ENCODE peak calls at places on chromosomes 1 and 21, in five cellular contexts. One of them, this sample, is unnamed.

GRCh38 chr1:29698033-29698432 is 461.7 kb downstream of the PTPRU start:
- DNase-seq in heart left ventricle: no peak
- DNase-seq in breast epithelium: no peak
- DNase-seq in H1: no peak
- DNase-seq in upper lobe of left lung: no peak
- DNase-seq in this sample: no peak

GRCh38 chr1:42674214-42674613 is 8.0 kb upstream of the YBX1 start:
- DNase-seq in heart left ventricle: no peak
- DNase-seq in breast epithelium: no peak
- DNase-seq in H1: no peak
- DNase-seq in upper lobe of left lung: no peak
- DNase-seq in this sample: no peak

GRCh38 chr1:245051349-245052221 is 103.2 kb upstream of the KIF26B start:
- DNase-seq in heart left ventricle: peak; percentile 63
- DNase-seq in breast epithelium: no peak
- DNase-seq in H1: no peak
- DNase-seq in upper lobe of left lung: no peak
- DNase-seq in this sample: no peak

GRCh38 chr1:225482489-225482950 is 54.7 kb upstream of the LBR start:
- DNase-seq in heart left ventricle: no peak
- DNase-seq in breast epithelium: no peak
- DNase-seq in H1: no peak
- DNase-seq in upper lobe of left lung: no peak
- DNase-seq in this sample: no peak

GRCh38 chr1:212701910-212702309 is 2.3 kb upstream of the BATF3 start:
- DNase-seq in heart left ventricle: no peak
- DNase-seq in breast epithelium: no peak
- DNase-seq in H1: no peak
- DNase-seq in upper lobe of left lung: no peak
- DNase-seq in this sample: no peak

GRCh38 chr1:221169447-221169889 is 290.2 kb downstream of the HLX start:
- DNase-seq in heart left ventricle: no peak
- DNase-seq in breast epithelium: no peak
- DNase-seq in H1: peak; percentile 15
- DNase-seq in upper lobe of left lung: no peak
- DNase-seq in this sample: no peak

GRCh38 chr1:225942574-225942973 is 1.6 kb upstream of the LEFTY2 start:
- DNase-seq in heart left ventricle: no peak
- DNase-seq in breast epithelium: no peak
- DNase-seq in H1: no peak
- DNase-seq in upper lobe of left lung: no peak
- DNase-seq in this sample: no peak

GRCh38 chr1:184075040-184076029 is 23.8 kb downstream of the TSEN15 start:
- DNase-seq in heart left ventricle: no peak
- DNase-seq in breast epithelium: no peak
- DNase-seq in H1: no peak
- DNase-seq in upper lobe of left lung: no peak
- DNase-seq in this sample: no peak

GRCh38 chr21:43992121-43992520 is 20.0 kb upstream of the TRAPPC10 start:
- DNase-seq in heart left ventricle: no peak
- DNase-seq in breast epithelium: no peak
- DNase-seq in H1: no peak
- DNase-seq in upper lobe of left lung: peak; percentile 48
- DNase-seq in this sample: no peak

GRCh38 chr1:110196917-110197782 is 13.0 kb upstream of the KCNC4 start:
- DNase-seq in heart left ventricle: no peak
- DNase-seq in breast epithelium: no peak
- DNase-seq in H1: no peak
- DNase-seq in upper lobe of left lung: no peak
- DNase-seq in this sample: peak; percentile 94

GRCh38 chr1:29426701-29427279 is 190.5 kb downstream of the PTPRU start:
- DNase-seq in heart left ventricle: peak; percentile 72
- DNase-seq in breast epithelium: no peak
- DNase-seq in H1: no peak
- DNase-seq in upper lobe of left lung: no peak
- DNase-seq in this sample: no peak

GRCh38 chr1:110161165-110161564 is 10.9 kb downstream of the SLC6A17 start:
- DNase-seq in heart left ventricle: no peak
- DNase-seq in breast epithelium: no peak
- DNase-seq in H1: no peak
- DNase-seq in upper lobe of left lung: no peak
- DNase-seq in this sample: no peak

GRCh38 chr1:13809461-13810159 is 109.6 kb downstream of the PRDM2 start:
- DNase-seq in heart left ventricle: no peak
- DNase-seq in breast epithelium: no peak
- DNase-seq in H1: no peak
- DNase-seq in upper lobe of left lung: no peak
- DNase-seq in this sample: no peak

GRCh38 chr1:199041173-199041914 is 402.5 kb downstream of the PTPRC start:
- DNase-seq in heart left ventricle: no peak
- DNase-seq in breast epithelium: no peak
- DNase-seq in H1: no peak
- DNase-seq in upper lobe of left lung: no peak
- DNase-seq in this sample: peak; percentile 5

GRCh38 chr1:54137532-54138061 is 15.2 kb downstream of the CDCP2 start:
- DNase-seq in heart left ventricle: no peak
- DNase-seq in breast epithelium: no peak
- DNase-seq in H1: no peak
- DNase-seq in upper lobe of left lung: no peak
- DNase-seq in this sample: no peak

GRCh38 chr1:54604572-54605370 is 18.6 kb downstream of the FAM151A start:
- DNase-seq in heart left ventricle: no peak
- DNase-seq in breast epithelium: no peak
- DNase-seq in H1: no peak
- DNase-seq in upper lobe of left lung: no peak
- DNase-seq in this sample: no peak

GRCh38 chr1:56357931-56358783 is 221.2 kb downstream of the PLPP3 start:
- DNase-seq in heart left ventricle: no peak
- DNase-seq in breast epithelium: no peak
- DNase-seq in H1: no peak
- DNase-seq in upper lobe of left lung: no peak
- DNase-seq in this sample: no peak

GRCh38 chr1:11842154-11843041 is 5.2 kb downstream of the NPPA start:
- DNase-seq in heart left ventricle: peak; percentile 49
- DNase-seq in breast epithelium: no peak
- DNase-seq in H1: no peak
- DNase-seq in upper lobe of left lung: no peak
- DNase-seq in this sample: no peak

GRCh38 chr1:45521413-45522323 is at the start of gene PRDX1:
- DNase-seq in heart left ventricle: peak; percentile 97
- DNase-seq in breast epithelium: peak; percentile 99
- DNase-seq in H1: peak; percentile 91
- DNase-seq in upper lobe of left lung: peak; percentile 97
- DNase-seq in this sample: peak; percentile 84
- TF ChIP-seq POLR2A in heart left ventricle: peak; percentile 99
- TF ChIP-seq POLR2A in breast epithelium: peak; percentile 99
- TF ChIP-seq POLR2A in H1: peak; percentile 100
- TF ChIP-seq POLR2A in upper lobe of left lung: peak; percentile 94
- TF ChIP-seq POLR2A in this sample: peak; percentile 100

DNA sequence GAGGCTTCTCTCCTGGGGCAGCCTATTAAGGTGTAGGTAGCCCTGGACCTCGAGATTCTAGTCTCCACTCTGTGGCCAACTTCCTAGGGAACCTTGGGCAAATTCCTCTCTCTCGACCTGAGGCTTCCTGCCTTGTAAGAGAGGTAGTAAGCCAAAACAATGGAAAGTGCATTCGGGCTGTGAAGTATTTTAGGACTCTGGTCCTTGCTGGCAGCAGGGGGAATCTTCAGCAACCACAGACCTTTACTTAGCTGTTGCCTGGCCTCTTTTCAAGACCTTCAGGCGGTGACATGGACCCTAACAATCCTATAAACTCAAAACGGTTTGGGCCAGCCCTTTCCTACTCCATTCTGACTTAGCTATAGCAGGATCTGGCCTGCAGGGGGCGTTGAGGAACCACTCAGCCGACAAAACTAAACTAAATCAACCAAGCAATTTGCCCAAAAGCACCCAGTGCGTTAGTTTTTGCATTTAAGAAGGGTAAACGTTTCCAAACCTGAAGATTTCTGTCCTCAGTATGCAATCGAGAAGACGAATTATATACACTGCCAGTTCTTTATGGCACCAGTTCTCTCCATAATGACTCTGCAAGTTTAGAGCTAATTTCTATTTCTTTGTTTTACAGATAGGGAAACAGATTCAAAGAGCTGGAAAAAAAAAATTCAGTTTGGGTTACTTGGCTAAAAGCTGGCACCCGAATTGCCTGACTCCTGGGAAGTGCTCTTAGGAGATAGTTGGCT is 10.9 kb upstream of the SESN2 start:
- DNase-seq in heart left ventricle: peak; percentile 73
- DNase-seq in breast epithelium: peak; percentile 66
- DNase-seq in H1: no peak
- DNase-seq in upper lobe of left lung: no peak
- DNase-seq in this sample: no peak
- TF ChIP-seq POLR2A in heart left ventricle: no peak
- TF ChIP-seq POLR2A in breast epithelium: no peak
- TF ChIP-seq POLR2A in H1: no peak
- TF ChIP-seq POLR2A in upper lobe of left lung: no peak
- TF ChIP-seq POLR2A in this sample: no peak

DNA sequence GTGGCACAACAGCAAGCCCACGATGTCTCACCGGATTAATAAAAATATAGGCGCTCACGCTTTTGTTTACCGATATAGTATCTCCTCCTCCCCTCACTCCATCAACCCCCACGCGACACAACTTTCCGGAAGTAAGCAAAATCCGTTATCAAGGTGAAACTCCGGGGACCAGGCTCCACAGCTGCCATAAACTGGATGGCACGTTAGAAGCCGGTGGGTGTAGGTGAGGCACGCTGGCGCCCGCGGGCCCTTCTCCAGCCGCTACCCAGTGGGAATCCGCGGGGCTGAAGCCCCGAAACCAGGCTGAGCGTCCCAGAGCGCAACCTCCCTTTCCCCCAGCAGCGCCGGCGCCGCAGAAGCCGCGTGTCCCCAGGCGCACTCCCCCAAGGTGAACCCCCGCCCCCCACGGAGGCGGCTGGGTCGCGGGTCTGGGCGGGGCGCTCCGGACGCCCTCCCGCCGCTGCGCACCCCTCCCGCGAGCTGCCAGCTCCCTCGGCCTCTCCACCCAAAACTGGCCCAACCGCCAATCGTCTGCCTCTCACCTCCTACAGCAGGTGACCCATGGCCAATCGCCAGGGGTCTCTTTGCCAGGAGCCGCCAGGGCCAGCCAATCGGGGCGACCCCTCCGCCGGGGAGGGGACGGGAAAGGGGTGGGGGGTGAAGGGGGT is 112.4 kb downstream of the OSBPL9 start:
- DNase-seq in heart left ventricle: peak; percentile 96
- DNase-seq in breast epithelium: peak; percentile 91
- DNase-seq in H1: peak; percentile 85
- DNase-seq in upper lobe of left lung: peak; percentile 95
- DNase-seq in this sample: peak; percentile 91
- TF ChIP-seq POLR2A in heart left ventricle: peak; percentile 48
- TF ChIP-seq POLR2A in breast epithelium: no peak
- TF ChIP-seq POLR2A in H1: peak; percentile 43
- TF ChIP-seq POLR2A in upper lobe of left lung: no peak
- TF ChIP-seq POLR2A in this sample: peak; percentile 68

DNA sequence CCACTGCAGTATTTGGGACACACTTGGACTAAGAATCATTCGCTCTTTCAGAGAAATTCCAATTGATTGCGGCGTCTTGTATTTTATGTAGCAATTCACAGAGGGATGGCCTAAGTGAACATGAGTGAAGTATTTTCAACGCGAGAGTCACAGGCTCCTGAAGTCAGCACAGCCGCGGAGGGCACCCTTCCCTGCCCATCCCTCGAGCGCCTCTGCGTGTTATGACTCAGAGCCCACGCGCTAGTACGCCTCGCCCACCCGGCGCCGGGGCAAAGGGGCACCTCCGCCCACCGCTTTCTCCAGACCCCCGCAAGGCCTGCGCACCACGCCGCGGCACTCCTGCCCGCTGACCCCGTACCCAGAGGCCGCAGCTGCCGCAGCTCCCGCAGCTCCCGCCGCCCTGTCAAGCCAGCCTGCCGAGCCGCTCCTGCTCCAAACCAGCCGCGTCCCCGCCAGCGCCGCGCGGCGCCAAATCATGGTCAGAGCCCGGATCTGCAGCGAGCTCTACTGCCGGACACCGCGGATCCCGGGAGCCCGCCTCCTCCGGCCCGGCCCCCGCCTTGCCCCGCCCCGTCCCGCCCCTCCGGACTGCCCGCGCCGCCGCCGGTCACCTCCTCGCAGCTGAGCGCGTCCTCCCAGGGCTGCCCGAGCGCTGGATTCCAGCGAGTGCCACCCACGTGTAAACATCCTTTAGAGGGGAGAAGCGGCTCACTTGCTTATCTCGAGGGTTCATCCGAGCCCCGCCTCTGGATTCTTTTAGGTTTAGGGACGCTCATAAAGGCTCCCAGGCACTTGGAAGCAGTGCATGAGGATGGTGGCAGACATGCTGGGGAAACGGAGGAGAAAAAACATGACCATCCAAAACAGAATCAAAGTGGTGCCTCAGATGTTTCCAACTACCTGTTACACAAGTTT is at the start of gene GLRX2:
- DNase-seq in heart left ventricle: peak; percentile 90
- DNase-seq in breast epithelium: peak; percentile 82
- DNase-seq in H1: no peak
- DNase-seq in upper lobe of left lung: peak; percentile 97
- DNase-seq in this sample: peak; percentile 79
- TF ChIP-seq POLR2A in heart left ventricle: peak; percentile 86
- TF ChIP-seq POLR2A in breast epithelium: no peak
- TF ChIP-seq POLR2A in H1: peak; percentile 53
- TF ChIP-seq POLR2A in upper lobe of left lung: no peak
- TF ChIP-seq POLR2A in this sample: peak; percentile 64